ENCODE peak calls at places on chromosomes 11 and 22, in eight cellular contexts. V is stomach; B is GM23338; J is BE2C; Y is HCT116; C is endodermal cell; Q is colonic mucosa; G is CD8-positive, alpha-beta T cell. S is an unnamed sample.

GRCh38 chr22:20604776-20605221 is 97.4 kb downstream of the MED15 start:
- DNase-seq in C (no peak), Q (no peak), V (no peak), B (peak; percentile 10), Y (no peak), G (no peak), J (no peak), S (peak; percentile 49)

GRCh38 chr22:29216011-29216872 is 10.5 kb downstream of the EMID1 start:
- DNase-seq in C (no peak), Y (no peak), J (no peak), Q (no peak), B (no peak), G (no peak), V (no peak), S (no peak)

GRCh38 chr11:12171921-12172320 is 61.5 kb downstream of the MICAL2 start:
- DNase-seq in J (no peak), Y (no peak), G (no peak), V (no peak), Q (no peak), C (peak; percentile 18), B (no peak), S (no peak)

GRCh38 chr11:15969281-15969680 is 387.1 kb downstream of the SOX6 start:
- DNase-seq in Y (no peak), C (peak; percentile 53), V (peak; percentile 61), Q (peak; percentile 43), G (no peak), B (no peak), J (peak; percentile 30), S (no peak)

GRCh38 chr11:7603031-7603781 is 70.1 kb downstream of the CYB5R2 start:
- DNase-seq in Y (no peak), G (no peak), C (no peak), B (no peak), V (no peak), J (no peak), Q (no peak), S (no peak)

GRCh38 chr11:19419813-19420212 is 179.1 kb upstream of the E2F8 start:
- DNase-seq in B (no peak), Y (no peak), J (no peak), C (no peak), Q (no peak), G (no peak), V (no peak), S (no peak)

GRCh38 chr22:43287441-43287840 is 55.7 kb downstream of the SCUBE1 start:
- DNase-seq in C (no peak), B (no peak), G (no peak), Y (no peak), V (no peak), Q (no peak), J (peak; percentile 82), S (no peak)

GRCh38 chr11:113705871-113706654 is at the start of gene TMPRSS5:
- DNase-seq in Q (no peak), G (no peak), V (no peak), C (no peak), Y (no peak), B (no peak), J (no peak), S (no peak)

GRCh38 chr11:18046116-18046777 is at the start of gene TPH1:
- DNase-seq in B (peak; percentile 80), Y (no peak), J (peak; percentile 49), G (no peak), C (peak; percentile 86), Q (peak; percentile 45), V (peak; percentile 74), S (no peak)

GRCh38 chr22:42162728-42163489 is 32.3 kb upstream of the CYP2D6 start:
- DNase-seq in V (no peak), B (no peak), Y (no peak), J (no peak), G (no peak), Q (no peak), C (no peak), S (no peak)

GRCh38 chr22:30637701-30638114 is 2.1 kb downstream of the SLC35E4 start:
- DNase-seq in J (no peak), C (no peak), Q (no peak), G (no peak), Y (no peak), V (no peak), B (no peak), S (no peak)

GRCh38 chr22:19914201-19914943 is 27.2 kb upstream of the COMT start:
- DNase-seq in Q (no peak), V (no peak), Y (no peak), G (no peak), J (no peak), C (no peak), B (no peak), S (no peak)

GRCh38 chr22:38873469-38874411 is 1.7 kb upstream of the CBX6 start:
- DNase-seq in J (no peak), Y (no peak), B (no peak), Q (no peak), V (peak; percentile 25), C (peak; percentile 62), G (peak; percentile 56), S (no peak)

GRCh38 chr11:35098850-35099249 is 40.1 kb upstream of the CD44 start:
- DNase-seq in C (no peak), B (no peak), J (no peak), G (peak; percentile 23), Y (no peak), Q (no peak), V (no peak), S (no peak)

GRCh38 chr11:44243633-44244343 is 66.2 kb downstream of the ALX4 start:
- DNase-seq in C (peak; percentile 89), B (peak; percentile 94), V (no peak), G (no peak), J (no peak), Q (no peak), Y (no peak), S (no peak)

GRCh38 chr11:114098927-114099326 is 39.4 kb downstream of the ZBTB16 start:
- DNase-seq in Q (no peak), B (no peak), V (no peak), J (no peak), G (no peak), C (no peak), Y (no peak), S (no peak)

GRCh38 chr11:1825039-1825740 is 9.6 kb upstream of the SYT8 start:
- DNase-seq in G (no peak), Q (peak; percentile 58), C (peak; percentile 97), Y (no peak), V (peak; percentile 70), J (no peak), B (peak; percentile 92), S (no peak)

GRCh38 chr11:43419460-43419859 is 60.7 kb downstream of the TTC17 start:
- DNase-seq in C (peak; percentile 56), Q (peak; percentile 63), G (no peak), Y (peak; percentile 2), J (peak; percentile 27), B (peak; percentile 59), V (peak; percentile 41), S (no peak)

DNA sequence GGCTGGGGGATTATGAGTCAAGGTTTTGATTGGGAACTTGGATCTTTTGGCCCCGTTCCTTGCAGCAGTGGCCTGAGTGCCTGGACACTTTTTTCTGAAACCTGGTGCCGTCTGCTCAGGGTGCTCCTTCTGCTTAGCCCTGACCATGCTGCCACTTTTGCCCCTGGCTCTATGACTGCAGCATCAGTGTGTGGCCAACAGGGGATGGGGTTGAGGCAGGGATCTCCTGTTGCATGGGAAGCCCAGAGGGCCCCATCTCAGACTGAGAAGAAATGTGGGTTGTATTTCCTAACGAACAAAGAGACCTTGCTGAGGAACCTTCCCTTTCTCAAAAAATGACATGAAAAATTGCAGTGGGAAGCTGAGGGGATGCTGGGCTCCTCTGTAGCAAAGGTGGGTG is 18.7 kb downstream of the POU2F3 start:
- DNase-seq in B (no peak), J (no peak), Q (no peak), Y (no peak), V (no peak), C (peak; percentile 65), G (no peak), S (no peak)
- TF ChIP-seq CTCF in B (peak; percentile 22), J (peak; percentile 29), Q (no peak), Y (no peak), V (no peak), C (peak; percentile 66), G (no peak), S (no peak)

DNA sequence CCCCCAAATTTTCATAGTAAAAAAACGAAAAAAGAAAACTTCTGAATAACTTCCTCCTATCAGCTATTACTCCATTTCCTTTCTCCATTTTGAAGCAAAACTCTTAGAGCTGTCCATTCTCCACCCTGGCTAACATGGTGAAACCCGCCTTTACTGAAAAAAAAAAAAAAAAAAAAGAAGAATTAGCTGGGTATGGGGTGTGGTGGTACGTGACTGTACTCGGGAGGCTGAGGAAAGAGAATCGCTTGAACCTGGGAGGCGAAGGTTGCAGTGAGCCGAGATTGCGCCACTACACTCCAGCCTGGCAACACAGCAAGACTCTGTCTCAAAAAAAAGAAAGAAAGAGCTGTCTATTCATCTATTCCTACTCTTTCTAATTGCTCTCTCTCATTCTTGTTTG is 11.3 kb upstream of the NXF1 start:
- DNase-seq in J (no peak), C (no peak), Q (no peak), G (no peak), V (no peak), Y (no peak), B (no peak), S (no peak)
- H3K4me3 ChIP-seq in J (no peak overlapping the region), C (no peak overlapping the region), Q (no peak overlapping the region), G (no peak overlapping the region), V (no peak overlapping the region), Y (no peak overlapping the region), B (no peak overlapping the region), S (no peak overlapping the region)

DNA sequence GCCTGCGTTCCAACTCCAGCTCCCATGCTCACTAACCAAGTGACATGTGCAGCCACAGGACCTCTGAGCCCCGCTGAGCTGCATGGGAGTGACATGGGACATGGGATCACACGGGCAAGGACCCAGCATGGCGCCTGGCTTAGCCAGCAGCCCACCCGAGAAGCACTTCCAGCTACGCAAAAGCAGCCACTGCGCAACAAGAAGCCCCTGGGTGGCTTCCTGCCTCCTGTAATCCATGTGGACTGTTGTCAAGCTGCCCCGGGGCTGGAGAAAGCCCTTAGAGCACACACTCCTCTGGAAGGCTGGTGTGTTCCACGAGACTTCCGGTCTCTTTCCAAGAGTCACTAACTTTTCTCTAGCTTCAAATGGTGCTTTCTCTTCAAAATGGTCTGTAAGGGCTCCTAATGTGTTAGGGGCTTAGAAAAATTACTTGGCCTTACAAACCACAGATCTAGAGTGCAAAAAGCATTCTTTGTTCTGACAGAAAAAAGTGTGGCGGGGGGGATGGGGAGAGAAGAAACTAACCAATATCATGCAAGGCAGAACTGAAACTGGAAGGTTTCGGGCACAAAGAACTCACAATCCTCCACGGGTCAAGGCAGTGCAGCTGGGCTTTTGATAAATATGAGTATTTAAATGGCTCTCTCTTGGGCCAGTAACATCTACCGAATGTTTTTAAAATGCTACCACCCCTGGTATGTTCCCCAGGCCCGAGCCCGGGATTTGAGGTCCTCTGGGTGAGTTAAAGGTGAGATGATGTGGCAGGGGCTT is 5.5 kb downstream of the C11orf24 start:
- DNase-seq in B (no peak), V (no peak), Y (no peak), G (no peak), Q (no peak), C (no peak), J (no peak), S (no peak)
- H3K4me1 ChIP-seq in B (peaks cover 7% of the 10 kb centered on the region), V (peaks cover 57% of the 10 kb centered on the region), Y (peaks cover 17% of the 10 kb centered on the region), G (peaks cover 14% of the 10 kb centered on the region), Q (peaks cover 8% of the 10 kb centered on the region), C (no peaks in the 10 kb centered on the region), J (no peaks in the 10 kb centered on the region), S (peaks cover 10% of the 10 kb centered on the region)

DNA sequence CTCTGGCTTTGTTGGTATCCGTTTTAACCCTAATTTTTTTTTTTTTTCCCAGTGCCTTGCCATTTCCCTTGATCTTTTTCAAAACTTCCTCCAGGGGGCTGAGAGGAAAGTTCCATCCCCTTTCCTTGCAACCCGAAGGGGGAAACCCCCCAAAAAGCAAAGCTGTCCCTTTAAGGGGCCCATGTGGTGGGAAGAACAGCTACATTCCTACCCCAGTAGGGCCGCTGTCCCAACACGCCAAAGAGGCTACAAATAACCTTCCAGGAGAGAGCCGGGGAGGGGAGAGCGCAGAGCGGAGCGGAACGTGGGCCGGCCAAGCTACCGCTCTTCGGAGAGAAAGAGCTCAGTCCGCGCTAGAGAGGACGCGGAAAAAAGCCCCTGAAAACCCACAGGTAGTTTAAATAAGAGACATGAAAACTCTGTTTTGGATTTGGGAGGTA is 1.7 kb downstream of the LRP4 start:
- DNase-seq in Q (peak; percentile 62), B (peak; percentile 89), G (no peak), V (peak; percentile 51), Y (no peak), C (peak; percentile 88), J (peak; percentile 27), S (peak; percentile 75)
- TF ChIP-seq CTCF in Q (no peak), B (no peak), G (no peak), V (no peak), Y (no peak), C (peak; percentile 56), J (peak; percentile 20), S (no peak)